ENCODE peak calls at places on chromosomes 3 and 15, in seven cellular contexts. S, G, W, F, E, C and R are unnamed samples.

GRCh38 chr15:57598346-57598745 is 6.6 kb downstream of the MYZAP start:
- DNase-seq in S (no peak), G (no peak), W (no peak), F (no peak), E (no peak), C (no peak), R (no peak)

GRCh38 chr3:186110975-186111974 is 2.4 kb upstream of the ETV5 start:
- DNase-seq in S (no peak), G (no peak), W (no peak), F (no peak), E (no peak), C (no peak), R (no peak)

GRCh38 chr3:14802332-14802731 is 16.4 kb upstream of the FGD5 start:
- DNase-seq in S (no peak), G (no peak), W (no peak), F (no peak), E (no peak), C (no peak), R (no peak)

GRCh38 chr3:37987315-37987697 is 3.3 kb upstream of the VILL start:
- DNase-seq in S (no peak), G (no peak), W (no peak), F (no peak), E (no peak), C (no peak), R (no peak)

GRCh38 chr3:20035019-20035418 is 5.2 kb upstream of the KAT2B start:
- DNase-seq in S (no peak), G (no peak), W (no peak), F (no peak), E (no peak), C (no peak), R (no peak)

GRCh38 chr15:89342840-89343239 is 8.2 kb upstream of the POLG start:
- DNase-seq in S (no peak), G (no peak), W (no peak), F (no peak), E (no peak), C (no peak), R (no peak)

GRCh38 chr3:39271363-39271762 is 8.5 kb downstream of the CX3CR1 start:
- DNase-seq in S (no peak), G (no peak), W (no peak), F (no peak), E (no peak), C (no peak), R (no peak)

GRCh38 chr3:73848173-73848751 is 223.5 kb upstream of the PDZRN3 start:
- DNase-seq in S (peak; percentile 0), G (no peak), W (no peak), F (no peak), E (no peak), C (no peak), R (no peak)

GRCh38 chr3:124881976-124882697 is 5.0 kb downstream of the ITGB5 start:
- DNase-seq in S (no peak), G (no peak), W (no peak), F (no peak), E (no peak), C (no peak), R (no peak)

GRCh38 chr3:12287727-12288465 is 974 bp upstream of the PPARG start:
- DNase-seq in S (no peak), G (no peak), W (no peak), F (no peak), E (peak; percentile 80), C (no peak), R (no peak)

GRCh38 chr3:165837058-165837525 is at the start of gene BCHE:
- DNase-seq in S (peak; percentile 90), G (no peak), W (no peak), F (no peak), E (peak; percentile 60), C (no peak), R (no peak)

GRCh38 chr3:122103821-122104514 is 48.8 kb downstream of the CD86 start:
- DNase-seq in S (no peak), G (no peak), W (no peak), F (no peak), E (no peak), C (no peak), R (no peak)

GRCh38 chr3:183253961-183254815 is 1.1 kb downstream of the B3GNT5 start:
- DNase-seq in S (peak; percentile 39), G (peak; percentile 68), W (no peak), F (peak; percentile 7), E (peak; percentile 69), C (no peak), R (no peak)

GRCh38 chr3:55790596-55791350 is 303.7 kb upstream of the WNT5A start:
- DNase-seq in S (no peak), G (no peak), W (no peak), F (no peak), E (no peak), C (no peak), R (no peak)

GRCh38 chr3:99635348-99635747 is 3.0 kb upstream of the COL8A1 start:
- DNase-seq in S (no peak), G (no peak), W (no peak), F (no peak), E (no peak), C (no peak), R (no peak)

GRCh38 chr3:32186097-32186496 is 52.4 kb upstream of the CMTM8 start:
- DNase-seq in S (no peak), G (no peak), W (no peak), F (no peak), E (no peak), C (no peak), R (no peak)

GRCh38 chr3:157916672-157917071 is 189.5 kb downstream of the SHOX2 start:
- DNase-seq in S (no peak), G (no peak), W (no peak), F (no peak), E (no peak), C (no peak), R (no peak)

GRCh38 chr3:62665627-62666433 is 209.4 kb downstream of the CADPS start:
- DNase-seq in S (peak; percentile 30), G (peak; percentile 48), W (peak; percentile 10), F (no peak), E (peak; percentile 67), C (peak; percentile 63), R (peak; percentile 2)

GRCh38 chr3:11384074-11384473 is 111.9 kb downstream of the ATG7 start:
- DNase-seq in S (no peak), G (no peak), W (no peak), F (no peak), E (no peak), C (no peak), R (no peak)

GRCh38 chr3:149258298-149258697 is 36.7 kb upstream of the CP start:
- DNase-seq in S (no peak), G (peak; percentile 6), W (no peak), F (no peak), E (peak; percentile 62), C (no peak), R (no peak)

GRCh38 chr3:151639096-151639740 is 94.5 kb upstream of the AADACL2 start:
- DNase-seq in S (no peak), G (no peak), W (no peak), F (no peak), E (no peak), C (no peak), R (no peak)

GRCh38 chr3:2097641-2098191 is 950 bp upstream of the CNTN4 start:
- DNase-seq in S (no peak), G (no peak), W (no peak), F (no peak), E (no peak), C (no peak), R (no peak)

GRCh38 chr15:85379403-85380131 is 836 bp upstream of the AKAP13 start:
- DNase-seq in S (no peak), G (peak; percentile 54), W (no peak), F (no peak), E (no peak), C (no peak), R (no peak)

GRCh38 chr3:25780618-25781017 is 2.6 kb downstream of the NGLY1 start:
- DNase-seq in S (no peak), G (no peak), W (no peak), F (no peak), E (no peak), C (no peak), R (no peak)

GRCh38 chr15:59178151-59178705 is 28.4 kb upstream of the LDHAL6B start:
- DNase-seq in S (peak; percentile 54), G (no peak), W (no peak), F (no peak), E (no peak), C (no peak), R (no peak)

GRCh38 chr3:141877911-141878310 is 1.5 kb downstream of the ATP1B3 start:
- DNase-seq in S (no peak), G (peak; percentile 64), W (no peak), F (no peak), E (no peak), C (no peak), R (no peak)

GRCh38 chr15:83285979-83286553 is 1.6 kb upstream of the BNC1 start:
- DNase-seq in S (no peak), G (no peak), W (no peak), F (no peak), E (no peak), C (no peak), R (no peak)

GRCh38 chr15:31275331-31276262 is 51.0 kb upstream of the KLF13 start:
- DNase-seq in S (no peak), G (no peak), W (no peak), F (no peak), E (no peak), C (no peak), R (no peak)

GRCh38 chr3:169203631-169204550 is 459.6 kb downstream of the MECOM start:
- DNase-seq in S (no peak), G (no peak), W (no peak), F (no peak), E (no peak), C (no peak), R (no peak)

GRCh38 chr15:93617443-93617842 is 528.4 kb upstream of the RGMA start:
- DNase-seq in S (no peak), G (no peak), W (no peak), F (no peak), E (peak; percentile 31), C (no peak), R (no peak)

GRCh38 chr3:195512798-195513345 is 30.3 kb downstream of the PPP1R2 start:
- DNase-seq in S (no peak), G (no peak), W (no peak), F (no peak), E (no peak), C (no peak), R (no peak)

GRCh38 chr15:63718590-63719035 is 115.1 kb downstream of the HERC1 start:
- DNase-seq in S (no peak), G (no peak), W (no peak), F (no peak), E (no peak), C (no peak), R (no peak)

GRCh38 chr3:152258448-152259302 is 10.1 kb upstream of the MBNL1 start:
- DNase-seq in S (no peak), G (peak; percentile 41), W (no peak), F (no peak), E (peak; percentile 23), C (no peak), R (no peak)

GRCh38 chr3:45011756-45012441 is 14.2 kb upstream of the CLEC3B start:
- DNase-seq in S (no peak), G (peak; percentile 26), W (peak; percentile 22), F (no peak), E (peak; percentile 79), C (no peak), R (no peak)

GRCh38 chr3:85148056-85148455 is 189.3 kb downstream of the CADM2 start:
- DNase-seq in S (peak; percentile 11), G (no peak), W (no peak), F (no peak), E (no peak), C (no peak), R (no peak)

GRCh38 chr3:10883478-10884234 is 67.6 kb downstream of the SLC6A11 start:
- DNase-seq in S (no peak), G (peak; percentile 35), W (no peak), F (no peak), E (no peak), C (no peak), R (no peak)

GRCh38 chr3:160451602-160452001 is 2.0 kb upstream of the TRIM59 start:
- DNase-seq in S (no peak), G (no peak), W (no peak), F (no peak), E (no peak), C (no peak), R (no peak)

GRCh38 chr3:193732391-193732790 is 139.4 kb downstream of the OPA1 start:
- DNase-seq in S (no peak), G (peak; percentile 11), W (no peak), F (no peak), E (no peak), C (no peak), R (no peak)